ENCODE peak calls at places on chromosomes 6 and 20, in five cellular contexts. One of them, this sample, is unnamed.

GRCh38 chr6:16132909-16133308 is 4.0 kb downstream of the MYLIP start:
- DNase-seq in Calu3: no peak
- DNase-seq in cardiac muscle cell: no peak
- DNase-seq in chondrocyte: no peak
- DNase-seq in mucosa of descending colon: no peak
- DNase-seq in this sample: no peak

GRCh38 chr6:39669117-39669690 is 56.0 kb downstream of the KIF6 start:
- DNase-seq in Calu3: no peak
- DNase-seq in cardiac muscle cell: no peak
- DNase-seq in chondrocyte: no peak
- DNase-seq in mucosa of descending colon: no peak
- DNase-seq in this sample: no peak

GRCh38 chr6:157312733-157313132 is 10.6 kb downstream of the TMEM242 start:
- DNase-seq in Calu3: no peak
- DNase-seq in cardiac muscle cell: no peak
- DNase-seq in chondrocyte: no peak
- DNase-seq in mucosa of descending colon: no peak
- DNase-seq in this sample: no peak

GRCh38 chr6:154522576-154522975 is 12.1 kb upstream of the CNKSR3 start:
- DNase-seq in Calu3: no peak
- DNase-seq in cardiac muscle cell: no peak
- DNase-seq in chondrocyte: no peak
- DNase-seq in mucosa of descending colon: no peak
- DNase-seq in this sample: no peak

GRCh38 chr6:170049641-170050491 is 241.0 kb downstream of the DLL1 start:
- DNase-seq in Calu3: no peak
- DNase-seq in cardiac muscle cell: peak; percentile 96
- DNase-seq in chondrocyte: peak; percentile 80
- DNase-seq in mucosa of descending colon: peak; percentile 74
- DNase-seq in this sample: peak; percentile 40

GRCh38 chr6:48061630-48062029 is 49.4 kb downstream of the PTCHD4 start:
- DNase-seq in Calu3: no peak
- DNase-seq in cardiac muscle cell: peak; percentile 40
- DNase-seq in chondrocyte: no peak
- DNase-seq in mucosa of descending colon: no peak
- DNase-seq in this sample: no peak

GRCh38 chr6:133017581-133017980 is 203.2 kb downstream of the RPS12 start:
- DNase-seq in Calu3: no peak
- DNase-seq in cardiac muscle cell: peak; percentile 25
- DNase-seq in chondrocyte: no peak
- DNase-seq in mucosa of descending colon: no peak
- DNase-seq in this sample: no peak

GRCh38 chr6:152261179-152261578 is 376.0 kb downstream of the SYNE1 start:
- DNase-seq in Calu3: no peak
- DNase-seq in cardiac muscle cell: no peak
- DNase-seq in chondrocyte: no peak
- DNase-seq in mucosa of descending colon: no peak
- DNase-seq in this sample: no peak

GRCh38 chr6:69005194-69005593 is 370.1 kb downstream of the ADGRB3 start:
- DNase-seq in Calu3: no peak
- DNase-seq in cardiac muscle cell: no peak
- DNase-seq in chondrocyte: no peak
- DNase-seq in mucosa of descending colon: no peak
- DNase-seq in this sample: no peak

GRCh38 chr6:149366237-149366921 is 33.7 kb upstream of the SUMO4 start:
- DNase-seq in Calu3: no peak
- DNase-seq in cardiac muscle cell: no peak
- DNase-seq in chondrocyte: no peak
- DNase-seq in mucosa of descending colon: no peak
- DNase-seq in this sample: no peak

GRCh38 chr6:79047072-79047471 is 31.0 kb downstream of the PHIP start:
- DNase-seq in Calu3: no peak
- DNase-seq in cardiac muscle cell: no peak
- DNase-seq in chondrocyte: no peak
- DNase-seq in mucosa of descending colon: no peak
- DNase-seq in this sample: no peak

GRCh38 chr6:79045966-79046365 is 32.1 kb downstream of the PHIP start:
- DNase-seq in Calu3: no peak
- DNase-seq in cardiac muscle cell: no peak
- DNase-seq in chondrocyte: no peak
- DNase-seq in mucosa of descending colon: no peak
- DNase-seq in this sample: no peak

GRCh38 chr6:79042799-79043126 is 35.3 kb downstream of the PHIP start:
- DNase-seq in Calu3: no peak
- DNase-seq in cardiac muscle cell: no peak
- DNase-seq in chondrocyte: no peak
- DNase-seq in mucosa of descending colon: no peak
- DNase-seq in this sample: no peak

GRCh38 chr6:79048611-79049010 is 29.4 kb downstream of the PHIP start:
- DNase-seq in Calu3: peak; percentile 30
- DNase-seq in cardiac muscle cell: peak; percentile 57
- DNase-seq in chondrocyte: no peak
- DNase-seq in mucosa of descending colon: no peak
- DNase-seq in this sample: no peak
- TF ChIP-seq CTCF in Calu3: no peak
- TF ChIP-seq CTCF in cardiac muscle cell: peak; percentile 58
- TF ChIP-seq CTCF in chondrocyte: peak; percentile 71
- TF ChIP-seq CTCF in mucosa of descending colon: no peak
- TF ChIP-seq CTCF in this sample: peak; percentile 37

GRCh38 chr6:41548098-41548840 is 2.1 kb downstream of the FOXP4 start:
- DNase-seq in Calu3: no peak
- DNase-seq in cardiac muscle cell: no peak
- DNase-seq in chondrocyte: no peak
- DNase-seq in mucosa of descending colon: peak; percentile 41
- DNase-seq in this sample: no peak
- TF ChIP-seq CTCF in Calu3: no peak
- TF ChIP-seq CTCF in cardiac muscle cell: no peak
- TF ChIP-seq CTCF in chondrocyte: no peak
- TF ChIP-seq CTCF in mucosa of descending colon: no peak
- TF ChIP-seq CTCF in this sample: no peak

DNA sequence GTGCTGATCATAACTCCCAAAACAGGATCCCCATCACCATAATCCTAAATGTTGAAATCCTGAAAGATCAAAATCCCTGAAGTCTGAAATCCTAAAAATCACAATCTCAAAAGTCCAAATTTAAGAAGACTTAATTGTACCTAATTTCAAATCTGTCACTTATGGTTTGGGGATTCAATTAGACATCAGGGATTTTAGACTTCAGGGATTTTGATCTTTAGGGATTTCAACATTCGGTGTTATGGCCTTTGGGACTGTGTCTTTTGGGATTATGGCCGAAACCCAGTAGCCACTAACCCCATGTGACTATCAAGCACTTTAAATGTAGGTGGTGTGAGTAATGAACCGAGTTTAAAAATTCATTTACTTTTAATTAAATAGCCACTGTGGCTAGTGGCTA is 21.7 kb upstream of the AVP start:
- DNase-seq in Calu3: no peak
- DNase-seq in cardiac muscle cell: no peak
- DNase-seq in chondrocyte: no peak
- DNase-seq in mucosa of descending colon: no peak
- DNase-seq in this sample: no peak
- TF ChIP-seq CTCF in Calu3: no peak
- TF ChIP-seq CTCF in cardiac muscle cell: no peak
- TF ChIP-seq CTCF in chondrocyte: no peak
- TF ChIP-seq CTCF in mucosa of descending colon: no peak
- TF ChIP-seq CTCF in this sample: no peak

GRCh38 chr20:17721802-17722486 is 22.2 kb downstream of the BANF2 start:
- DNase-seq in Calu3: no peak
- DNase-seq in cardiac muscle cell: peak; percentile 11
- DNase-seq in chondrocyte: peak; percentile 33
- DNase-seq in mucosa of descending colon: no peak
- DNase-seq in this sample: no peak
- TF ChIP-seq CTCF in Calu3: no peak
- TF ChIP-seq CTCF in cardiac muscle cell: peak; percentile 12
- TF ChIP-seq CTCF in chondrocyte: peak; percentile 51
- TF ChIP-seq CTCF in mucosa of descending colon: no peak
- TF ChIP-seq CTCF in this sample: peak; percentile 19

DNA sequence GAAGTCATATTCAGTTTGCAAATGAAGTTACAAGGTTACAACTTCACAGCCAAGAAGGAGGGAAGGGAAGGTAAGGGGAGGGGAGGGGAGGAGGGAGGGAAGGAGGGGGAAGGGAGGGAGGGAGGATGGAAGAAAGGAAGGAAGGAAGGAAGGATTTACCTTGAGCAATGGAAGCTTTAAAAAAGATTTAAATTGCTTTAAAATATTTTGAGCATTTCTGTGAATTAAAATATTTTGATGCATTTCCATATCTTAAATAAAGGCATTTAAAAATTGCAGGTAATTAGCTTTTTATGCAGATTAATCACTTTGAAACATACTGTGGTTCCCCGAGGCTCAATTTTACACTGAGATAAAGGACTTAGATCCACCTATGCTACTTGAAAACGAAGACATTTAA is 618.0 kb downstream of the TFAP2A start:
- DNase-seq in Calu3: no peak
- DNase-seq in cardiac muscle cell: no peak
- DNase-seq in chondrocyte: no peak
- DNase-seq in mucosa of descending colon: no peak
- DNase-seq in this sample: no peak
- TF ChIP-seq CTCF in Calu3: no peak
- TF ChIP-seq CTCF in cardiac muscle cell: no peak
- TF ChIP-seq CTCF in chondrocyte: no peak
- TF ChIP-seq CTCF in mucosa of descending colon: no peak
- TF ChIP-seq CTCF in this sample: no peak